ENCODE peak calls at places on chromosome 9, in four cellular contexts. One of them, this sample, is unnamed.

GRCh38 chr9:133521122-133522072 is 3.4 kb downstream of the MYMK start:
- DNase-seq in HepG2: peak
- DNase-seq in HCT116: no peak
- DNase-seq in GM12878: no peak
- DNase-seq in this sample: no peak

GRCh38 chr9:14690986-14691730 is 2.1 kb downstream of the ZDHHC21 start:
- DNase-seq in HepG2: no peak
- DNase-seq in HCT116: no peak
- DNase-seq in GM12878: no peak
- DNase-seq in this sample: no peak

GRCh38 chr9:87497604-87498045 is at the start of gene DAPK1:
- DNase-seq in HepG2: peak
- DNase-seq in HCT116: peak
- DNase-seq in GM12878: no peak
- DNase-seq in this sample: peak

GRCh38 chr9:93130861-93131481 is 3.1 kb downstream of the NINJ1 start:
- DNase-seq in HepG2: no peak
- DNase-seq in HCT116: no peak
- DNase-seq in GM12878: no peak
- DNase-seq in this sample: no peak

GRCh38 chr9:86946712-86947145 is 577 bp downstream of the GAS1 start:
- DNase-seq in HepG2: no peak
- DNase-seq in HCT116: no peak
- DNase-seq in GM12878: no peak
- DNase-seq in this sample: peak

GRCh38 chr9:111036946-111037743 is 1.1 kb downstream of the LPAR1 start:
- DNase-seq in HepG2: no peak
- DNase-seq in HCT116: peak
- DNase-seq in GM12878: no peak
- DNase-seq in this sample: no peak

GRCh38 chr9:110969971-110970381 is 68.3 kb downstream of the LPAR1 start:
- DNase-seq in HepG2: peak
- DNase-seq in HCT116: no peak
- DNase-seq in GM12878: no peak
- DNase-seq in this sample: no peak

GRCh38 chr9:125902224-125902623 is 155.1 kb downstream of the PBX3 start:
- DNase-seq in HepG2: no peak
- DNase-seq in HCT116: no peak
- DNase-seq in GM12878: no peak
- DNase-seq in this sample: no peak

GRCh38 chr9:129333961-129334743 is 156.1 kb upstream of the IER5L start:
- DNase-seq in HepG2: peak
- DNase-seq in HCT116: peak
- DNase-seq in GM12878: no peak
- DNase-seq in this sample: peak

GRCh38 chr9:107636596-107637405 is 147.2 kb upstream of the KLF4 start:
- DNase-seq in HepG2: no peak
- DNase-seq in HCT116: no peak
- DNase-seq in GM12878: no peak
- DNase-seq in this sample: no peak

GRCh38 chr9:13295556-13295955 is 16.1 kb upstream of the MPDZ start:
- DNase-seq in HepG2: no peak
- DNase-seq in HCT116: no peak
- DNase-seq in GM12878: no peak
- DNase-seq in this sample: no peak

GRCh38 chr9:136282272-136282861 is 21.5 kb downstream of the CCDC187 start:
- DNase-seq in HepG2: no peak
- DNase-seq in HCT116: no peak
- DNase-seq in GM12878: no peak
- DNase-seq in this sample: no peak

GRCh38 chr9:132008871-132009812 is 70.5 kb downstream of the MED27 start:
- DNase-seq in HepG2: peak
- DNase-seq in HCT116: no peak
- DNase-seq in GM12878: no peak
- DNase-seq in this sample: no peak

GRCh38 chr9:83620841-83621636 is 1.9 kb upstream of the IDNK start:
- DNase-seq in HepG2: peak
- DNase-seq in HCT116: peak
- DNase-seq in GM12878: no peak
- DNase-seq in this sample: peak

GRCh38 chr9:13705913-13706312 is 426.4 kb upstream of the MPDZ start:
- DNase-seq in HepG2: no peak
- DNase-seq in HCT116: no peak
- DNase-seq in GM12878: no peak
- DNase-seq in this sample: no peak

GRCh38 chr9:8799231-8800014 is 999.8 kb upstream of the DMAC1 start:
- DNase-seq in HepG2: no peak
- DNase-seq in HCT116: no peak
- DNase-seq in GM12878: no peak
- DNase-seq in this sample: no peak

GRCh38 chr9:7799234-7799933 is at the start of gene DMAC1:
- DNase-seq in HepG2: peak
- DNase-seq in HCT116: peak
- DNase-seq in GM12878: peak
- DNase-seq in this sample: peak

GRCh38 chr9:38620483-38621433 is at the start of gene ANKRD18A:
- DNase-seq in HepG2: peak
- DNase-seq in HCT116: peak
- DNase-seq in GM12878: no peak
- DNase-seq in this sample: peak

GRCh38 chr9:38298503-38298902 is 94.0 kb upstream of the ALDH1B1 start:
- DNase-seq in HepG2: no peak
- DNase-seq in HCT116: no peak
- DNase-seq in GM12878: no peak
- DNase-seq in this sample: no peak

GRCh38 chr9:88387733-88388202 is 476 bp upstream of the SPIN1 start:
- DNase-seq in HepG2: peak
- DNase-seq in HCT116: peak
- DNase-seq in GM12878: no peak
- DNase-seq in this sample: no peak

GRCh38 chr9:105390901-105391300 is 56.9 kb upstream of the FSD1L start:
- DNase-seq in HepG2: no peak
- DNase-seq in HCT116: no peak
- DNase-seq in GM12878: no peak
- DNase-seq in this sample: no peak

GRCh38 chr9:81633952-81634421 is 55.4 kb downstream of the TLE1 start:
- DNase-seq in HepG2: peak
- DNase-seq in HCT116: no peak
- DNase-seq in GM12878: no peak
- DNase-seq in this sample: no peak

GRCh38 chr9:134217431-134218210 is 53.3 kb upstream of the RNU6ATAC start:
- DNase-seq in HepG2: peak
- DNase-seq in HCT116: peak
- DNase-seq in GM12878: no peak
- DNase-seq in this sample: no peak

GRCh38 chr9:130962418-130963316 is 23.6 kb upstream of the FIBCD1 start:
- DNase-seq in HepG2: no peak
- DNase-seq in HCT116: peak
- DNase-seq in GM12878: no peak
- DNase-seq in this sample: no peak

GRCh38 chr9:9942764-9943424 is 669.9 kb downstream of the PTPRD start:
- DNase-seq in HepG2: peak
- DNase-seq in HCT116: no peak
- DNase-seq in GM12878: peak
- DNase-seq in this sample: peak

GRCh38 chr9:36218411-36218901 is 27.7 kb downstream of the CLTA start:
- DNase-seq in HepG2: no peak
- DNase-seq in HCT116: no peak
- DNase-seq in GM12878: no peak
- DNase-seq in this sample: no peak

GRCh38 chr9:105244996-105245719 is 707 bp downstream of the SLC44A1 start:
- DNase-seq in HepG2: no peak
- DNase-seq in HCT116: no peak
- DNase-seq in GM12878: no peak
- DNase-seq in this sample: peak

GRCh38 chr9:20984471-20984870 is 47.0 kb downstream of the HACD4 start:
- DNase-seq in HepG2: no peak
- DNase-seq in HCT116: no peak
- DNase-seq in GM12878: no peak
- DNase-seq in this sample: no peak

DNA sequence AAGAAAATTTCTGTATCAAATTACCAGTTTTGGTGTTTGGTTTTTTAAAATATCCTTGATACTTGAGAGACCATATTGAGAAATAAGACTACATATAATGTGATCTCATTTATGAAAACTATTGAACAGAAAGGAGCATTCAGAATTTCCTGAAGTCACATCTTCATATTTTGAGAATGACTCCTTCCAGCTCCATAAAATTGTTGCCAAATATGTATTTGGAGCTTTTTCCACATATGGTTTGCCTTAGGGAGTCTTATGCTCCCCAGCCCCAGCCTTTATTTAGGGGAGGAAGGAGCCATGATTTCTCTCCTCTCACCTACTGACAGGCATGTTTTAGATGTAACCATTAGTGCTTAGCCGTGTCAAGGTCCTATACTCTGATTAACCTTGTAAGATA is 51.1 kb downstream of the GCNT1 start:
- DNase-seq in HepG2: no peak
- DNase-seq in HCT116: no peak
- DNase-seq in GM12878: no peak
- DNase-seq in this sample: no peak
- TF ChIP-seq JUND in HepG2: no peak
- TF ChIP-seq JUND in HCT116: no peak
- TF ChIP-seq JUND in GM12878: no peak
- TF ChIP-seq JUND in this sample: no peak

GRCh38 chr9:112867275-112867991 is 23.2 kb downstream of the SLC46A2 start:
- DNase-seq in HepG2: peak
- DNase-seq in HCT116: peak
- DNase-seq in GM12878: no peak
- DNase-seq in this sample: no peak
- TF ChIP-seq POLR2A in HepG2: no peak
- TF ChIP-seq POLR2A in HCT116: no peak
- TF ChIP-seq POLR2A in GM12878: no peak
- TF ChIP-seq POLR2A in this sample: no peak

GRCh38 chr9:33737811-33738606 is 57.4 kb upstream of the PRSS3 start:
- DNase-seq in HepG2: peak
- DNase-seq in HCT116: peak
- DNase-seq in GM12878: no peak
- DNase-seq in this sample: peak
- TF ChIP-seq JUND in HepG2: no peak
- TF ChIP-seq JUND in HCT116: no peak
- TF ChIP-seq JUND in GM12878: no peak
- TF ChIP-seq JUND in this sample: no peak

GRCh38 chr9:109336409-109336808 is 15.6 kb upstream of the EPB41L4B start:
- DNase-seq in HepG2: no peak
- DNase-seq in HCT116: no peak
- DNase-seq in GM12878: no peak
- DNase-seq in this sample: no peak

GRCh38 chr9:109335929-109336328 is 15.1 kb upstream of the EPB41L4B start:
- DNase-seq in HepG2: peak
- DNase-seq in HCT116: no peak
- DNase-seq in GM12878: no peak
- DNase-seq in this sample: no peak

GRCh38 chr9:109329274-109330258 is 8.7 kb upstream of the EPB41L4B start:
- DNase-seq in HepG2: peak
- DNase-seq in HCT116: no peak
- DNase-seq in GM12878: no peak
- DNase-seq in this sample: no peak

GRCh38 chr9:109335121-109335520 is 14.3 kb upstream of the EPB41L4B start:
- DNase-seq in HepG2: no peak
- DNase-seq in HCT116: no peak
- DNase-seq in GM12878: no peak
- DNase-seq in this sample: no peak

DNA sequence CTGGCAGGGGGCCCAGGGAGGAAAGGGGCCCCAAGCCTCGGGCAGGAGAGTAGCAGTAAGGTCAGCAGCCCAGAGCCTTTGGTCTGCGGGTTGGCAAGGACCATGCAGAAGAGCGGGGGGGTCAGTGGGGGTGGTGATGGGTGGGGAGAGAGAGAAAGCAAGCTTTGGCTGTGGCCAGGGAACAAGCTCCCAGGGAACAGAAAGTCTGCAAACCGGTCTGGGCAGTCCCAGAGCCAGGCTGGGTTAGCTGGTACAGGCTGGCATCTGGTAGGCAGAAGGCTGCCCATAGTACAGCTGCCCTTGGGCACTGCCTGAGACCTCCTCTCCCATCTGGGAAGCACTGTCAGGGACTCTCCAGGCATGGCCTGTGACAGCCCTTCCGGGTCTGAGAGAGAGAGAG is 10.5 kb upstream of the EPB41L4B start:
- DNase-seq in HepG2: no peak
- DNase-seq in HCT116: no peak
- DNase-seq in GM12878: no peak
- DNase-seq in this sample: no peak
- TF ChIP-seq POLR2A in HepG2: no peak
- TF ChIP-seq POLR2A in HCT116: no peak
- TF ChIP-seq POLR2A in GM12878: no peak
- TF ChIP-seq POLR2A in this sample: no peak

GRCh38 chr9:95276395-95276954 is 41.0 kb downstream of the FANCC start:
- DNase-seq in HepG2: no peak
- DNase-seq in HCT116: no peak
- DNase-seq in GM12878: no peak
- DNase-seq in this sample: no peak
- TF ChIP-seq JUND in HepG2: no peak
- TF ChIP-seq JUND in HCT116: no peak
- TF ChIP-seq JUND in GM12878: no peak
- TF ChIP-seq JUND in this sample: no peak

GRCh38 chr9:113621309-113621791 is 157.8 kb downstream of the RGS3 start:
- DNase-seq in HepG2: no peak
- DNase-seq in HCT116: no peak
- DNase-seq in GM12878: no peak
- DNase-seq in this sample: no peak
- TF ChIP-seq POLR2A in HepG2: no peak
- TF ChIP-seq POLR2A in HCT116: no peak
- TF ChIP-seq POLR2A in GM12878: no peak
- TF ChIP-seq POLR2A in this sample: no peak

DNA sequence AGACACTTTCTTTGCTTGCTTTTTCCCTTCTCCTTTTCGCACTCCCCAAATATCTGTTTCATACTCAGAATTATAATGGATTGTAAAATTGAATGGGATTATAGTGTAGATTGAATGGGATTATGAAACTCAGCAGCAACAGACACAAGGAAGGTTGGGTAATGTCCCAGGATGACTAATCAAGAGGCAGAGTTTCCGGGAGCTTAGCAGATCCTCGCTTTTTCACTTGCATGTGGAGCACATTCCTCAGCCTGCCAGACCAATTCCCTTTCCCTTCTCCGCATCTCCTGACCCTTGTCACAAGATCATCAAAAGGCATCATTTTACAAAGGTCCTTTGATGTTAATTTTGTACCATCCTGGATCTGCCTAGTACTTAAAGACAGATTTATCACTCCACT is 55.1 kb upstream of the SLC1A1 start:
- DNase-seq in HepG2: no peak
- DNase-seq in HCT116: no peak
- DNase-seq in GM12878: no peak
- DNase-seq in this sample: no peak
- TF ChIP-seq JUND in HepG2: no peak
- TF ChIP-seq JUND in HCT116: no peak
- TF ChIP-seq JUND in GM12878: no peak
- TF ChIP-seq JUND in this sample: no peak

This sample was measured in H1.